ENCODE peak calls at places on chromosomes 1 and 21, in four cellular contexts. A is iPS DF 19.7; H is activated naive CD4-positive, alpha-beta T cell treated with anti-CD3 and anti-CD28 coated beads, Interleukin-2, amount 10 ng/mL, durations not matched to agents 7 days and 5 days; O is AG10803. E is an unnamed sample.

GRCh38 chr1:248851390-248851789 is 7.5 kb downstream of the ZNF692 start:
- DNase-seq in H (no peak), O (no peak), A (no peak), E (no peak)

GRCh38 chr1:28601696-28602095 is 9.6 kb downstream of the RAB42 start:
- DNase-seq in A (no peak), H (no peak), O (peak), E (no peak)

GRCh38 chr1:18463063-18463462 is 17.7 kb upstream of the KLHDC7A start:
- DNase-seq in A (no peak), O (no peak), H (no peak), E (no peak)

GRCh38 chr1:152162826-152163463 is 3.9 kb upstream of the RPTN start:
- DNase-seq in H (no peak), A (no peak), O (peak), E (no peak)

GRCh38 chr1:154154534-154155181 is at the start of gene NUP210L:
- DNase-seq in A (peak), H (no peak), O (no peak), E (peak)

GRCh38 chr21:33916200-33916567 is 580 bp upstream of the ATP5PO start:
- DNase-seq in O (no peak), H (no peak), A (no peak), E (no peak)

GRCh38 chr21:42063206-42063577 is 7.9 kb upstream of the UMODL1 start:
- DNase-seq in H (peak), A (no peak), O (no peak), E (no peak)

GRCh38 chr1:14055442-14056225 is 355.6 kb downstream of the PRDM2 start:
- DNase-seq in A (no peak), O (no peak), H (no peak), E (no peak)

GRCh38 chr1:91682882-91683597 is 182.4 kb downstream of the CDC7 start:
- DNase-seq in O (no peak), A (no peak), H (no peak), E (no peak)